ENCODE peak calls at places on chromosomes 7 and 10, in seven cellular contexts. Y is NCI-H510A treated with DMSO at 0.1 percent for 48 hours, O is AG09309, U is Right ventricle myocardium superior, A is astrocyte, T is myocyte, Z is thoracic aorta. N is an unnamed sample.

GRCh38 chr10:43226851-43227845 is 39.7 kb downstream of the RASGEF1A start:
- DNase-seq in Y (no peak), O (no peak), U (no peak), A (no peak), T (no peak), Z (peak; percentile 0), N (no peak)

GRCh38 chr7:80147543-80148376 is 13.1 kb downstream of the GNAI1 start:
- DNase-seq in Y (no peak), O (peak; percentile 86), U (no peak), A (peak; percentile 91), T (peak; percentile 26), Z (no peak), N (peak; percentile 88)

GRCh38 chr7:41584746-41585145 is 118.1 kb downstream of the INHBA start:
- DNase-seq in Y (no peak), O (no peak), U (no peak), A (no peak), T (no peak), Z (no peak), N (no peak)

GRCh38 chr7:92057375-92057774 is 76.9 kb downstream of the CYP51A1 start:
- DNase-seq in Y (peak; percentile 17), O (no peak), U (no peak), A (no peak), T (no peak), Z (no peak), N (no peak)

GRCh38 chr10:79445217-79445707 is at the start of gene ZCCHC24:
- DNase-seq in Y (no peak), O (no peak), U (no peak), A (no peak), T (peak; percentile 54), Z (no peak), N (peak; percentile 32)

GRCh38 chr7:155357573-155358041 is 59.9 kb downstream of the INSIG1 start:
- DNase-seq in Y (no peak), O (peak; percentile 37), U (no peak), A (no peak), T (no peak), Z (no peak), N (peak; percentile 32)

GRCh38 chr7:72493850-72494661 is 81.9 kb upstream of the CALN1 start:
- DNase-seq in Y (peak; percentile 9), O (peak; percentile 17), U (peak; percentile 47), A (peak; percentile 7), T (peak; percentile 68), Z (no peak), N (peak; percentile 15)

GRCh38 chr10:132199854-132200311 is 13.1 kb downstream of the DPYSL4 start:
- DNase-seq in Y (no peak), O (no peak), U (peak; percentile 31), A (no peak), T (no peak), Z (no peak), N (no peak)

GRCh38 chr7:125636320-125636962 is 706.8 kb upstream of the POT1 start:
- DNase-seq in Y (no peak), O (no peak), U (no peak), A (no peak), T (no peak), Z (no peak), N (no peak)